ENCODE peak calls at places on chromosomes 1 and 21, in ten cellular contexts. E is tibial nerve, L is small intestine, F is AG10803, N is A549, Z is GM06990, Y is aorta, R is H7, U is esophagus squamous epithelium, H is neural progenitor cell. V is an unnamed sample.

GRCh38 chr1:68448365-68448764 is 1.4 kb downstream of the RPE65 start:
- DNase-seq in Z (no peak), U (no peak), H (no peak), E (no peak), Y (no peak), L (no peak), F (no peak), N (peak), R (peak), V (no peak)

GRCh38 chr1:214902636-214903320 is 179.8 kb upstream of the KCNK2 start:
- DNase-seq in N (no peak), U (no peak), F (peak), Z (no peak), H (no peak), L (no peak), E (no peak), Y (no peak), R (no peak), V (no peak)

GRCh38 chr1:46483597-46483996 is 6.0 kb upstream of the DMBX1 start:
- DNase-seq in Y (peak), U (no peak), Z (no peak), R (no peak), E (no peak), F (no peak), L (no peak), N (no peak), H (no peak), V (no peak)

GRCh38 chr1:186188736-186189135 is 186.3 kb downstream of the TPR start:
- DNase-seq in Y (no peak), F (no peak), U (no peak), L (no peak), H (no peak), R (no peak), E (no peak), N (no peak), Z (no peak), V (no peak)

GRCh38 chr1:15152318-15153183 is 996 bp upstream of the TMEM51 start:
- DNase-seq in Z (no peak), E (peak), H (peak), F (peak), L (peak), R (peak), Y (peak), U (no peak), N (peak), V (peak)

GRCh38 chr1:226384040-226384439 is 23.9 kb downstream of the PARP1 start:
- DNase-seq in N (no peak), H (no peak), E (no peak), R (no peak), L (no peak), Y (no peak), F (no peak), Z (no peak), U (no peak), V (no peak)

GRCh38 chr1:11461738-11462137 is 17.2 kb upstream of the DISP3 start:
- DNase-seq in Z (no peak), N (no peak), H (peak), U (no peak), Y (no peak), E (no peak), L (no peak), F (no peak), R (no peak), V (no peak)

GRCh38 chr1:232308616-232309015 is 321.3 kb downstream of the SIPA1L2 start:
- DNase-seq in N (no peak), Z (no peak), Y (no peak), R (no peak), U (no peak), E (no peak), H (no peak), L (no peak), F (no peak), V (no peak)

GRCh38 chr21:19523731-19524130 is 1120.1 kb upstream of the TMPRSS15 start:
- DNase-seq in F (no peak), U (no peak), N (no peak), E (no peak), H (no peak), L (no peak), R (no peak), Y (no peak), Z (no peak), V (no peak)

GRCh38 chr1:96845464-96845863 is 123.9 kb downstream of the PTBP2 start:
- DNase-seq in R (peak), Z (peak), U (no peak), H (peak), Y (no peak), N (peak), F (no peak), L (peak), E (no peak), V (no peak)

GRCh38 chr1:220748091-220748934 is at the start of gene MTARC2:
- DNase-seq in R (peak), E (peak), U (peak), N (peak), L (peak), Y (peak), F (peak), H (peak), Z (peak), V (peak)

GRCh38 chr1:65769621-65770020 is 23.1 kb upstream of the PDE4B start:
- DNase-seq in Z (no peak), R (no peak), N (no peak), U (no peak), E (no peak), L (no peak), H (no peak), Y (no peak), F (peak), V (no peak)

GRCh38 chr1:231761747-231762541 is 135.4 kb downstream of the DISC1 start:
- DNase-seq in E (no peak), F (no peak), H (no peak), L (no peak), R (no peak), U (no peak), Z (no peak), Y (no peak), N (no peak), V (no peak)

GRCh38 chr1:37741130-37741529 is 23.8 kb downstream of the EPHA10 start:
- DNase-seq in F (peak), R (no peak), Y (no peak), E (no peak), Z (no peak), N (no peak), H (no peak), L (no peak), U (no peak), V (no peak)

GRCh38 chr1:154937051-154937987 is 800 bp upstream of the PMVK start:
- DNase-seq in Y (peak), H (peak), R (peak), U (peak), Z (peak), L (peak), E (peak), N (peak), F (peak), V (peak)

GRCh38 chr21:32929633-32930038 is 96.1 kb upstream of the OLIG2 start:
- DNase-seq in E (no peak), Z (peak), U (no peak), R (no peak), N (no peak), H (no peak), Y (no peak), F (no peak), L (no peak), V (no peak)

GRCh38 chr1:1239624-1240347 is 6.7 kb downstream of the C1QTNF12 start:
- DNase-seq in R (no peak), N (no peak), F (no peak), L (no peak), U (no peak), H (peak), Y (no peak), E (no peak), Z (no peak), V (no peak)

GRCh38 chr1:157105988-157106812 is 6.6 kb upstream of the ETV3L start:
- DNase-seq in N (peak), U (no peak), Y (no peak), F (peak), L (no peak), E (no peak), H (no peak), R (no peak), Z (peak), V (peak)

GRCh38 chr1:5994713-5995621 is 2.7 kb upstream of the NPHP4 start:
- DNase-seq in H (no peak), E (no peak), Y (peak), Z (peak), R (peak), F (no peak), N (no peak), L (no peak), U (no peak), V (peak)

GRCh38 chr1:183276386-183276785 is 90.3 kb downstream of the LAMC2 start:
- DNase-seq in L (no peak), U (no peak), R (no peak), E (no peak), N (no peak), H (no peak), Y (no peak), F (no peak), Z (no peak), V (no peak)

GRCh38 chr1:85093644-85094043 is 45.3 kb upstream of the MCOLN3 start:
- DNase-seq in E (no peak), F (no peak), N (no peak), L (peak), Y (no peak), U (no peak), H (no peak), Z (no peak), R (no peak), V (no peak)

GRCh38 chr1:204443260-204443619 is 31.6 kb upstream of the PPP1R15B start:
- DNase-seq in Z (no peak), E (no peak), H (no peak), N (no peak), L (no peak), Y (peak), R (no peak), F (no peak), U (no peak), V (peak)

GRCh38 chr21:38319781-38320180 is 63.0 kb downstream of the KCNJ15 start:
- DNase-seq in H (no peak), U (no peak), E (no peak), Z (no peak), R (no peak), Y (no peak), L (no peak), F (peak), N (no peak), V (no peak)

GRCh38 chr1:203559523-203559922 is 65.6 kb downstream of the OPTC start:
- DNase-seq in Z (no peak), Y (peak), L (no peak), R (no peak), F (peak), H (no peak), E (no peak), U (no peak), N (no peak), V (no peak)

GRCh38 chr1:107534632-107535031 is 393.8 kb downstream of the NTNG1 start:
- DNase-seq in R (no peak), H (no peak), L (no peak), E (no peak), Y (no peak), U (no peak), F (no peak), N (no peak), Z (no peak), V (no peak)

GRCh38 chr1:37033355-37034291 is 692 bp downstream of the GRIK3 start:
- DNase-seq in N (no peak), Z (no peak), R (peak), E (no peak), L (no peak), H (peak), F (no peak), Y (no peak), U (no peak), V (no peak)

GRCh38 chr1:41783189-41783639 is 135.5 kb downstream of the HIVEP3 start:
- DNase-seq in N (peak), U (no peak), Z (no peak), E (no peak), H (no peak), F (peak), L (no peak), Y (no peak), R (no peak), V (no peak)

GRCh38 chr1:160209656-160210046 is 4.5 kb downstream of the PEA15 start:
- DNase-seq in Y (no peak), E (no peak), U (no peak), N (no peak), F (no peak), R (peak), H (peak), Z (no peak), L (no peak), V (no peak)

GRCh38 chr1:35506960-35507901 is 50.0 kb downstream of the KIAA0319L start:
- DNase-seq in E (no peak), L (no peak), Y (no peak), U (no peak), R (no peak), N (no peak), F (no peak), H (no peak), Z (peak), V (no peak)

GRCh38 chr1:91501527-91501859 is 842 bp downstream of the CDC7 start:
- DNase-seq in F (peak), L (peak), R (peak), Y (no peak), E (no peak), U (no peak), Z (no peak), N (peak), H (no peak), V (no peak)

GRCh38 chr1:18256318-18257235 is 149.0 kb downstream of the IGSF21 start:
- DNase-seq in U (no peak), R (peak), F (peak), N (peak), L (peak), H (peak), Y (no peak), Z (no peak), E (no peak), V (peak)

GRCh38 chr1:35556494-35557117 is 597 bp downstream of the KIAA0319L start:
- DNase-seq in R (no peak), U (no peak), Z (no peak), H (no peak), N (no peak), F (no peak), Y (no peak), L (peak), E (no peak), V (no peak)

GRCh38 chr1:167661527-167662436 is 31.8 kb downstream of the RCSD1 start:
- DNase-seq in E (no peak), H (no peak), Z (no peak), L (no peak), U (no peak), R (no peak), F (peak), Y (no peak), N (peak), V (no peak)

GRCh38 chr21:34885636-34886553 is 163.2 kb downstream of the RUNX1 start:
- DNase-seq in Y (no peak), R (peak), H (peak), L (peak), Z (no peak), E (no peak), U (no peak), F (no peak), N (no peak), V (no peak)

DNA sequence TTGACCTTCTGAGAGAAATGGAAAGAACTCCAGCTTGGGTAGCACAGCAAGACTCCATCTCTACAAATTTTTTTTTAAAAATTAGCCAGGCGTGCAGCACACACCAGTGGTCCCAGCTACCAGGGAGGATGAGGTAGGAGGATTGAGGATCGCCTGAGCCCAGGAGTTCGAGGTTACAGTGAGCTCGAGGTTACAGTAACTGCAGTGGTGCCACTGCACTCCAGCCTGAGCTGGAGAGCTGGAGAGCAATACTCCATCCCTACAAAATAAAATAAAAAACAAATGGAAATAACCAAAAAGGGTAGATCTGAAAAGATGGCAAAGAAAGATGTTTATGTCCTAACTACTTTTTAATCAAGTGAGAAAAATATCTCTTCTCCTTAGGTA is 14.5 kb downstream of the POGZ start:
- DNase-seq in E (no peak), F (no peak), N (no peak), L (no peak), R (no peak), Z (no peak), H (no peak), Y (no peak), U (no peak), V (no peak)
- H3K4me3 ChIP-seq in E (no peak), F (no peak), N (no peak), L (no peak), R (no peak), Z (no peak), H (no peak), Y (no peak), U (no peak), V (no peak)

GRCh38 chr1:57093122-57093521 is 127.3 kb upstream of the C8B start:
- DNase-seq in Z (no peak), Y (no peak), E (no peak), F (no peak), H (no peak), R (no peak), U (no peak), L (no peak), N (no peak), V (no peak)
- H3K4me3 ChIP-seq in Z (no peak), Y (no peak), E (no peak), F (no peak), H (no peak), R (no peak), U (no peak), L (no peak), N (no peak), V (no peak)

GRCh38 chr1:171743014-171743870 is 1.4 kb upstream of the VAMP4 start:
- DNase-seq in Y (no peak), F (peak), R (no peak), Z (no peak), L (no peak), N (no peak), U (no peak), E (no peak), H (no peak), V (no peak)
- H3K4me3 ChIP-seq in Y (peak), F (peak), R (peak), Z (peak), L (no peak), N (peak), U (peak), E (peak), H (peak), V (peak)

GRCh38 chr1:165880993-165881392 is 53.6 kb downstream of the UCK2 start:
- DNase-seq in N (no peak), E (no peak), H (no peak), L (no peak), Y (no peak), R (no peak), U (no peak), F (no peak), Z (no peak), V (no peak)

GRCh38 chr1:165883056-165883455 is 55.6 kb downstream of the UCK2 start:
- DNase-seq in Y (no peak), L (no peak), H (no peak), R (no peak), Z (no peak), F (peak), U (no peak), E (no peak), N (no peak), V (no peak)

GRCh38 chr1:165879946-165880345 is 52.5 kb downstream of the UCK2 start:
- DNase-seq in Z (no peak), F (no peak), R (no peak), L (no peak), H (no peak), N (no peak), Y (no peak), U (no peak), E (no peak), V (no peak)

GRCh38 chr1:165884009-165884689 is 56.7 kb downstream of the UCK2 start:
- DNase-seq in L (no peak), Y (no peak), R (no peak), E (no peak), Z (no peak), U (no peak), H (no peak), N (no peak), F (no peak), V (no peak)

DNA sequence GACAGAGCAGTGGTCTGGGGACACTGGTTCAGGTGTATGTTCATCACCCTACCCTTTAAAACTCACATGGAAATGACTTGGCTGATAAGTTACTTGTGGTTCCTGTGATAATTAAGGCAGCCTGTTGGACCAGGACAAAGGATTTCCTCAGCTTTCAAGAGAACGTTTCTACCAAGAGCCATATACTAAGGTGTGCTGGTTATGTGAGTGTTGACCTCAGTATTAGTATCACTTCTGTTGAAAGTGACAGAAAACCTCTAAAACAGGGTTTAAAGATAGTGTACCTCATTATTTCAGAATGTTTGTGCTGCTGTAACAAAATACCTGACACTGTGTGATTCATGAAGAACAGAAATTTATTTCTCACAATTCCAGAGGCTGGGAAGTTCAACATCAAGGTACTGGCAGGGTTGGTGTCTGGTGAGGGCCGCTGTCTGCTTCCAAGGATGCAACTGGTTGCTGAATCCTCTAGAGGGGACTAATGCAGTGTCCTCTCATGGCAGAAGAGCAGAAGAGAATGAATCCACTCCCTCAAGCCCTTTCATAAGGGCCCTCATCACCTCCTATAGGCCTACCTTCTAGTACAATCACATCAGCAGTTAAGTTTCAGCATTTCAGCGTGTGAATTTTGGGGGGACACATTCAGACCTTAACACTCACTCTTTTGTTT is 54.9 kb downstream of the UCK2 start:
- DNase-seq in N (no peak), E (no peak), L (no peak), H (no peak), Y (no peak), Z (no peak), F (no peak), R (no peak), U (no peak), V (no peak)
- H3K4me3 ChIP-seq in N (no peak), E (no peak), L (no peak), H (no peak), Y (no peak), Z (no peak), F (no peak), R (no peak), U (no peak), V (no peak)

DNA sequence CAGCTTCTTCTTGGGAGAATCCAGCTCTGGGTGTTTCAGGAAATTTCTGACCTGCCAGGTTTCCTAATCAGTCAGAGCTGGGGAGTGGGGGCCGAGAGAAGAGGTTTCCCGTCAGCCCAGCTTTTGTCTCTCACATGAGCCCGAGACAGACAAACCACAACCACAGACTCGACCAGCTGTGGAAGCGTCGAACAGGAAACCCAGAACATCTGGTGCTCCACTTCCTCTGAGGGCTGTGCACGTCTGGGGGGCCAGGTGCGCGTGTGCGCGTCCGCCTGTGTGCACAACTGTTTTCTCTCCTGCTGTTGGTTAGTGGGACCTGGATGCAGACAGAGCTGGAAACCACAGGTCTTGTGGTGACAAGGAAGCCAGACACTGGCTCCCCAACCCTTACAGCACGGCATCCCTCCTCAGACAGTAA is 113.0 kb upstream of the SLC25A33 start:
- DNase-seq in L (peak), N (no peak), Y (peak), F (no peak), H (no peak), E (no peak), R (no peak), U (peak), Z (peak), V (no peak)
- H3K4me3 ChIP-seq in L (no peak), N (no peak), Y (no peak), F (no peak), H (no peak), E (no peak), R (no peak), U (no peak), Z (peak), V (no peak)

DNA sequence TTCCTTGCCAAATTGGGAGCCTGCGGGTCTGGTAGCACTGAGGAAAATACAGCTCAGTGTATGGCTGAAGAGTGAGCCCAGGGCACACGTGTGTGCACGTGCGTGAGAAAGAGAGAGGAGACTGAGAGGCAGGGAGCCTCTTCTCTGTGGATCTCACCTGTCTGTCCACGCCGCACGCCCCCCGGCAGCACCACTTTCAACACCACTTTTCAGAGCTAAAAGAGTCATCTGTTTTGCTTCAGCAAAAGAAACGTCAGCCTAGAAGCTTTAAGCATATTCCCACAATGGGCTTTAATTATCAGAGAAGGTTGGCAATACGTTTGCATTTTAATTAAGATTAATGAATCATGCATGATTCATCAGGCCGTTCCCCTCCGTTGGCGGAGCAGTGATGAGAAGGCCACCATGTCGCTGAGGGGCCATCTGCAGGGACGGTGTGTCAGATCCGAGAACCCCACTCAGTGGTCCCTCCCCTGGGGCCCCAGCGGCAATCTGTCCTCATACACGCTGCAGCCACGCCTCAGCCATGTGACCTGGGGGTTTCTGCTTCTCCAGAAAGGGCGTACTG is 56.8 kb downstream of the SIK1 start:
- DNase-seq in E (no peak), N (no peak), R (no peak), Y (no peak), F (peak), Z (no peak), H (no peak), L (no peak), U (no peak), V (no peak)
- H3K4me3 ChIP-seq in E (no peak), N (no peak), R (no peak), Y (no peak), F (no peak), Z (no peak), H (no peak), L (no peak), U (no peak), V (no peak)